ENCODE peak calls at places on chromosomes 12 and 14, in nine cellular contexts. Q is body of pancreas, N is HCT116, F is cardiac muscle cell, J is lower lobe of right lung, E is pancreas, Y is esophagus squamous epithelium, W is left ventricle myocardium inferior, R is upper lobe of left lung. V is an unnamed sample. For H3K27me3, the result is how much of the 10 kb centered on the place peaks cover.

GRCh38 chr12:69330475-69331473 is 17.4 kb upstream of the LYZ start:
- DNase-seq in J (peak), E (peak), W (no peak), Q (peak), N (no peak), Y (no peak), F (no peak), R (no peak), V (peak)

GRCh38 chr14:59492419-59492818 is 8.1 kb downstream of the JKAMP start:
- DNase-seq in R (no peak), F (no peak), J (no peak), E (no peak), Y (no peak), N (no peak), W (no peak), Q (no peak), V (no peak)

GRCh38 chr14:94961761-94962575 is 192.1 kb upstream of the GSC start:
- DNase-seq in F (no peak), W (no peak), N (no peak), Y (no peak), R (no peak), E (no peak), Q (no peak), J (no peak), V (no peak)

GRCh38 chr14:91038439-91038838 is 22.0 kb downstream of the RPS6KA5 start:
- DNase-seq in R (no peak), Y (no peak), E (no peak), F (peak), J (no peak), W (no peak), N (no peak), Q (no peak), V (no peak)

GRCh38 chr12:45773734-45774133 is 44.2 kb downstream of the ARID2 start:
- DNase-seq in N (no peak), Y (no peak), J (no peak), Q (no peak), R (no peak), E (no peak), W (no peak), F (no peak), V (no peak)

GRCh38 chr12:95733156-95733825 is 57.3 kb downstream of the NTN4 start:
- DNase-seq in W (no peak), N (no peak), Y (no peak), J (no peak), R (no peak), E (no peak), F (peak), Q (no peak), V (no peak)

GRCh38 chr12:114732426-114733030 is 48.6 kb upstream of the TBX3 start:
- DNase-seq in Y (no peak), F (no peak), N (no peak), W (no peak), R (no peak), J (no peak), E (no peak), Q (no peak), V (no peak)

GRCh38 chr12:110591508-110592051 is 8.5 kb upstream of the PPTC7 start:
- DNase-seq in F (no peak), E (no peak), J (no peak), N (no peak), W (no peak), R (no peak), Q (no peak), Y (no peak), V (no peak)

GRCh38 chr14:99853206-99853605 is 60.0 kb downstream of the EML1 start:
- DNase-seq in N (no peak), F (no peak), W (peak), R (peak), Y (no peak), Q (no peak), J (no peak), E (no peak), V (no peak)

GRCh38 chr14:106875503-106875902 is 1349.1 kb downstream of the TMEM121 start:
- DNase-seq in F (no peak), E (no peak), J (no peak), N (no peak), R (peak), Y (no peak), W (peak), Q (peak), V (no peak)

GRCh38 chr12:67457136-67457535 is 188.0 kb downstream of the CAND1 start:
- DNase-seq in Q (no peak), W (no peak), F (no peak), Y (no peak), R (no peak), N (no peak), J (no peak), E (no peak), V (no peak)

GRCh38 chr12:44405267-44405666 is 470.8 kb downstream of the NELL2 start:
- DNase-seq in E (no peak), W (no peak), Y (no peak), N (no peak), J (no peak), Q (no peak), R (no peak), F (no peak), V (no peak)

GRCh38 chr12:76863811-76864210 is 15.0 kb downstream of the CSRP2 start:
- DNase-seq in F (no peak), N (no peak), E (no peak), Q (no peak), W (no peak), J (no peak), Y (no peak), R (no peak), V (no peak)

GRCh38 chr12:121837680-121838079 is 21.0 kb downstream of the HPD start:
- DNase-seq in N (no peak), F (no peak), Q (no peak), Y (no peak), W (no peak), R (no peak), E (no peak), J (no peak), V (no peak)

GRCh38 chr12:121838096-121838495 is 20.6 kb downstream of the HPD start:
- DNase-seq in F (no peak), N (no peak), E (no peak), Y (no peak), J (no peak), R (no peak), Q (no peak), W (no peak), V (no peak)

GRCh38 chr12:121839106-121839992 is 19.3 kb downstream of the HPD start:
- DNase-seq in Q (peak), J (peak), F (peak), R (peak), E (peak), Y (peak), N (peak), W (peak), V (peak)

GRCh38 chr12:121843236-121843982 is 15.2 kb downstream of the HPD start:
- DNase-seq in N (no peak), Y (no peak), Q (no peak), R (no peak), J (no peak), W (no peak), E (no peak), F (no peak), V (no peak)

DNA sequence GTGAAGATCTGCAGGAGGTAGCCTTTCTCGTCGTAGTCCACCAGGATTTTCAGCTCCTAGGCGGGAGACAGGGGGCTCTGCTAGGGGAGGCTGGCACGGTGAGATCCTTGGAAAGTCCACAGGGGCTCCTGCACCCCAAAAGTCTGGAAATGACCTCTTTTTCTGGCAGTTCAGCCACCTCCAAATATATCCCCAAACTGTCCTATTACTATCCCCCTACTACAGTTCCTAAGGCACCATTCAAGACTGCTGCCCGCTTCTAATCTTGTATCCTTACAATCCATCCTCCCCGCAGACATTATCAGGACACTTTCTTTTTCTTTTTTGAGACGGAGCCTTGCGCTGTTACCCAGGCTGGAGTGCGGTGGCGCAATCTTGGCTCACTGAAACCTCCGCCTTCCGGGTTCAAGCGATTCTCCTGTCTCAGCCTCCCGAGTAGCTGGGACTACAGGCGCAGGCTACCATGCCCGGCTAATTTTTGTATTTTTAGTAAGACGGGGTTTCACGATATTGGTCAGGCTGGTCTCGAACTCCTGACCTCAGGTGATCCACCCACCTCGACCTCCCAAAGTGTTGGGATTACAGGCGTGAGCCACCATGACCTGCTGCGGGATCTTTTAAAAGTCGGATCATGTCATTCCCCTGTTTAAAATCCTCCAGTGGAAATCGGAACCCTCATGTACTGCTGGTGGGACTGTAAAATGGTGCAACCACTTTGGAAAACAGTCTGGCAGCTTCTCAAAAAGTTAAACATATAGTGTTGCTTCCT is 18.5 kb downstream of the HPD start:
- DNase-seq in F (no peak), N (no peak), E (no peak), Y (no peak), J (peak), Q (no peak), R (no peak), W (no peak), V (no peak)
- H3K27ac ChIP-seq in F (no peak), N (peak), E (peak), Y (peak), J (peak), Q (peak), R (peak), W (peak), V (peak)

GRCh38 chr12:591167-591570 is 72.1 kb downstream of the NINJ2 start:
- DNase-seq in Q (no peak), J (no peak), E (peak), W (peak), N (no peak), Y (no peak), F (no peak), R (no peak), V (no peak)
- TF ChIP-seq CTCF in Q (peak), J (no peak), E (no peak), W (peak), N (peak), Y (no peak), F (peak), R (no peak), V (no peak)

GRCh38 chr12:130649101-130649571 is 67.0 kb downstream of the RIMBP2 start:
- DNase-seq in R (peak), J (no peak), Q (no peak), E (no peak), W (no peak), Y (no peak), N (no peak), F (no peak), V (no peak)
- H3K27me3 ChIP-seq in R (under half), J (under half), Q (under half), E (under half), W (half or more), Y (under half), N (under half), F (under half), V (under half)

DNA sequence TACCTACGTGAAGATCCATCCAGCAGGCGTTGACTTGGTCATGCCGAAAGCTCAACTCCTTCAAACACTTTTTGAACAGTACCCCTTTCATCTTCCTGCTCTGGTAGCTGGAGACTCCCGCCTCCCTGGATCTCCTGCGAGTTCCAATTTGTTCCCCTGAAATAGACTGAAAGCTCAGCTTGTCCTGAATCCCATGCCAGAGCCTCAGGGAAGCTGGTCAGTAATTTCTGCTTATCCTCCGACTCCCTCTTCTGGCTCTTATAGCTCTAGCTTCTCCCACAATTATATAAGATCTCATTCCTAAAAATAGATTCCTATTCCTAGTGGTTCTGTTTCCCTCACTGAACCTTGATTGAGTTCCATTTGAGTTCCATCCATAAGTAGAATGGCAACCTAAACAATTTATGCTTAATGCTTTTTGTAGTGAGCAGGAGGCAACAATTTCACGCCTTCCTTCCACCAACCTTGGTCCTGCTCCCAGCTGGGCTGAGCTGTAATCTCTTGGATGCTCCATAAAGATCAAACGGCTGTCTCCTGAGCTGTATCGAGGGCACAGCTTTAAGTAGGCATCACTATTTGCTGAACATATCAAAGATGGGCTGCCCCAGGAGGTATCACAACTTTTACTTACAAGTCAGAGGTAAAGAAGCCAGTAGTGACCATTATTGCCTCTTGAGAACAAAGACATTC is 8.0 kb upstream of the TMEM132C start:
- DNase-seq in Q (no peak), W (no peak), E (no peak), F (no peak), J (no peak), R (no peak), N (no peak), Y (no peak), V (no peak)
- H3K27ac ChIP-seq in Q (no peak), W (no peak), E (no peak), F (no peak), J (no peak), R (no peak), N (no peak), Y (no peak), V (no peak)

GRCh38 chr14:24308342-24309124 is 756 bp upstream of the CIDEB start:
- DNase-seq in J (peak), N (no peak), Y (no peak), Q (no peak), E (no peak), F (no peak), W (no peak), R (no peak), V (no peak)
- TF ChIP-seq CTCF in J (no peak), N (no peak), Y (no peak), Q (no peak), E (no peak), F (no peak), W (peak), R (no peak), V (peak)

DNA sequence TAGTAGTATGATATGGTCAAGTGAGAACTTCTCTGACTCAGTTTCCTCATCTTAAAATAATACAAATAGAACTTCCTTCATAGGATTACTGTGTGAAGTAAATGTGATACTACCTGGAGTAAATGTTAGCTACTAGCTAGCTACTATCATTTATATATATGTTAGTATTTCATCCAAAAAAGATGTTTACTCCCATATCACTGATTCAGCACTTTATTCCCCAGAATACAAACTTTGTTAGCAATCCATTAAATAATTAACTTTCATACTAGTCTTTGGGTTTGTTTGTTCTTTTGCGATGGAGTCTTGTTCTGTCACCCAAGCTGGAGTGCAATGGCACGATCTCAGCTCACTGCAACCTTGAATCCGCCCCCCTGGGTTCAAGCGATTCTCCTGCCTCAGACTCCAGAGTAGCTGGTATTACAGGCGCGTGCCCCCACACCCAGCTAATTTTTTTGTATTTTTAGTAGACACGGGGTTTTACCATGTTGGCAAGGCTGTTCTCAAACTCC is 8.4 kb downstream of the SBNO1 start:
- DNase-seq in W (no peak), Q (no peak), Y (no peak), R (no peak), E (no peak), J (no peak), F (no peak), N (no peak), V (no peak)
- H3K27me3 ChIP-seq in W (under half), Q (under half), Y (under half), R (under half), E (under half), J (under half), F (under half), N (under half), V (under half)

DNA sequence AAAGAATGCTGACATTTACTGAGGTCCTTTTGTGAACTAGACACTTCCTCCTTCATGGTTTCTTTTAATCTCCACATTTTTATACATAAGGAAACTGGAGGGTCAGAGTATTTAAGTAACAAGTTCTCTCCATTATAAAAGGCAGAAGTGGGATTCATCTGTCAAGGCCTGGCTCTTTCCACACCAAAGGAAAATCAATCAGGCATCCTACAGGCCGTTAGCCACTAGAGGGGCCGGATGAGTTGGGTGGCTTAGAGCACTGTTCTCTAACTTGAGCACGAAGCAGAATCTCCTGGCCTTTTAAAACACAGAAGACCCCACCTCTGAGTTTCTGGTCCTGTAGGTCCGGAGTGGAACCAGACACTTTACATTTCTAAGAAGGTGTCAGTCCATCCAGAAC is 36.8 kb upstream of the NINJ2 start:
- DNase-seq in E (no peak), W (no peak), Q (no peak), F (no peak), Y (no peak), J (no peak), R (no peak), N (no peak), V (no peak)
- H3K27ac ChIP-seq in E (no peak), W (no peak), Q (no peak), F (no peak), Y (no peak), J (no peak), R (no peak), N (no peak), V (no peak)

GRCh38 chr12:38159591-38160317 is 156.8 kb upstream of the ALG10B start:
- DNase-seq in F (no peak), E (no peak), W (no peak), J (no peak), Y (no peak), N (no peak), Q (no peak), R (peak), V (no peak)

GRCh38 chr12:38157274-38157932 is 159.2 kb upstream of the ALG10B start:
- DNase-seq in R (peak), F (no peak), W (no peak), J (no peak), Y (no peak), E (no peak), Q (no peak), N (no peak), V (no peak)

GRCh38 chr12:38159092-38159551 is 157.5 kb upstream of the ALG10B start:
- DNase-seq in R (peak), N (no peak), Q (no peak), E (no peak), J (no peak), F (no peak), W (no peak), Y (no peak), V (no peak)

GRCh38 chr12:38157933-38158401 is 158.6 kb upstream of the ALG10B start:
- DNase-seq in W (no peak), Y (no peak), F (no peak), R (peak), Q (no peak), E (no peak), J (no peak), N (no peak), V (no peak)

GRCh38 chr12:38158428-38159091 is 158.0 kb upstream of the ALG10B start:
- DNase-seq in F (no peak), Q (no peak), W (no peak), E (no peak), J (no peak), Y (no peak), R (peak), N (no peak), V (no peak)
- TF ChIP-seq CTCF in F (no peak), Q (no peak), W (no peak), E (no peak), J (no peak), Y (no peak), R (no peak), N (no peak), V (no peak)

GRCh38 chr12:118498171-118498570 is 121.8 kb downstream of the SUDS3 start:
- DNase-seq in Y (no peak), J (no peak), N (no peak), E (peak), R (no peak), W (no peak), Q (peak), F (no peak), V (no peak)
- H3K27me3 ChIP-seq in Y (under half), J (under half), N (under half), E (under half), R (under half), W (under half), Q (under half), F (under half), V (under half)

GRCh38 chr12:108685469-108686247 is 45.7 kb downstream of the CORO1C start:
- DNase-seq in W (no peak), Y (no peak), R (no peak), N (no peak), F (no peak), E (no peak), Q (no peak), J (no peak), V (no peak)
- H3K27ac ChIP-seq in W (peak), Y (peak), R (no peak), N (no peak), F (peak), E (no peak), Q (no peak), J (peak), V (no peak)